ENCODE peak calls at places on chromosomes 7 and 10, in ten cellular contexts. One of them, this sample, is unnamed.

GRCh38 chr10:49139866-49140195 is 6.0 kb upstream of the FAM170B start:
- DNase-seq in cardiac muscle cell: peak
- DNase-seq in fibroblast of lung: peak
- DNase-seq in PC-3: peak
- DNase-seq in brain microvascular endothelial cell: peak
- DNase-seq in heart left ventricle: no peak
- DNase-seq in endodermal cell: no peak
- DNase-seq in heart right ventricle: peak
- DNase-seq in mammary epithelial cell: peak
- DNase-seq in body of pancreas: no peak
- DNase-seq in this sample: peak

GRCh38 chr10:70982443-70982842 is 94.1 kb upstream of the PCBD1 start:
- DNase-seq in PC-3: no peak
- DNase-seq in mammary epithelial cell: no peak
- DNase-seq in heart right ventricle: no peak
- DNase-seq in fibroblast of lung: no peak
- DNase-seq in endodermal cell: no peak
- DNase-seq in brain microvascular endothelial cell: no peak
- DNase-seq in cardiac muscle cell: no peak
- DNase-seq in heart left ventricle: no peak
- DNase-seq in body of pancreas: no peak
- DNase-seq in this sample: no peak

GRCh38 chr7:72754312-72754711 is 73.7 kb downstream of the TYW1B start:
- DNase-seq in body of pancreas: no peak
- DNase-seq in heart right ventricle: no peak
- DNase-seq in cardiac muscle cell: peak
- DNase-seq in brain microvascular endothelial cell: peak
- DNase-seq in fibroblast of lung: peak
- DNase-seq in mammary epithelial cell: no peak
- DNase-seq in endodermal cell: no peak
- DNase-seq in heart left ventricle: no peak
- DNase-seq in PC-3: no peak
- DNase-seq in this sample: no peak

GRCh38 chr10:112775347-112775746 is 174.7 kb upstream of the TCF7L2 start:
- DNase-seq in cardiac muscle cell: peak
- DNase-seq in heart left ventricle: no peak
- DNase-seq in body of pancreas: no peak
- DNase-seq in brain microvascular endothelial cell: no peak
- DNase-seq in mammary epithelial cell: no peak
- DNase-seq in heart right ventricle: no peak
- DNase-seq in fibroblast of lung: peak
- DNase-seq in PC-3: no peak
- DNase-seq in endodermal cell: no peak
- DNase-seq in this sample: no peak

GRCh38 chr7:35537067-35538023 is 157.6 kb downstream of the HERPUD2 start:
- DNase-seq in heart left ventricle: peak
- DNase-seq in mammary epithelial cell: peak
- DNase-seq in endodermal cell: peak
- DNase-seq in PC-3: peak
- DNase-seq in cardiac muscle cell: peak
- DNase-seq in body of pancreas: peak
- DNase-seq in brain microvascular endothelial cell: peak
- DNase-seq in fibroblast of lung: peak
- DNase-seq in heart right ventricle: peak
- DNase-seq in this sample: peak

GRCh38 chr7:71613316-71613715 is 481.4 kb downstream of the GALNT17 start:
- DNase-seq in body of pancreas: no peak
- DNase-seq in endodermal cell: no peak
- DNase-seq in heart left ventricle: no peak
- DNase-seq in brain microvascular endothelial cell: peak
- DNase-seq in mammary epithelial cell: no peak
- DNase-seq in fibroblast of lung: peak
- DNase-seq in PC-3: no peak
- DNase-seq in heart right ventricle: no peak
- DNase-seq in cardiac muscle cell: no peak
- DNase-seq in this sample: no peak

GRCh38 chr7:37344886-37345579 is 103.6 kb downstream of the ELMO1 start:
- DNase-seq in heart right ventricle: no peak
- DNase-seq in cardiac muscle cell: no peak
- DNase-seq in heart left ventricle: no peak
- DNase-seq in endodermal cell: peak
- DNase-seq in brain microvascular endothelial cell: no peak
- DNase-seq in body of pancreas: no peak
- DNase-seq in mammary epithelial cell: no peak
- DNase-seq in fibroblast of lung: no peak
- DNase-seq in PC-3: no peak
- DNase-seq in this sample: no peak

GRCh38 chr7:22662490-22663145 is 64.4 kb upstream of the IL6 start:
- DNase-seq in heart left ventricle: no peak
- DNase-seq in mammary epithelial cell: no peak
- DNase-seq in body of pancreas: no peak
- DNase-seq in cardiac muscle cell: no peak
- DNase-seq in heart right ventricle: no peak
- DNase-seq in PC-3: no peak
- DNase-seq in brain microvascular endothelial cell: no peak
- DNase-seq in fibroblast of lung: no peak
- DNase-seq in endodermal cell: no peak
- DNase-seq in this sample: no peak

GRCh38 chr10:6333973-6334372 is 131.2 kb downstream of the PFKFB3 start:
- DNase-seq in cardiac muscle cell: no peak
- DNase-seq in mammary epithelial cell: no peak
- DNase-seq in body of pancreas: no peak
- DNase-seq in heart right ventricle: no peak
- DNase-seq in brain microvascular endothelial cell: no peak
- DNase-seq in endodermal cell: no peak
- DNase-seq in PC-3: no peak
- DNase-seq in heart left ventricle: no peak
- DNase-seq in fibroblast of lung: no peak
- DNase-seq in this sample: no peak

GRCh38 chr10:112650588-112651030 is 203.6 kb downstream of the VTI1A start:
- DNase-seq in heart right ventricle: no peak
- DNase-seq in heart left ventricle: no peak
- DNase-seq in cardiac muscle cell: peak
- DNase-seq in body of pancreas: no peak
- DNase-seq in fibroblast of lung: peak
- DNase-seq in mammary epithelial cell: peak
- DNase-seq in PC-3: peak
- DNase-seq in endodermal cell: no peak
- DNase-seq in brain microvascular endothelial cell: peak
- DNase-seq in this sample: peak

GRCh38 chr7:44279286-44279685 is 46.1 kb downstream of the CAMK2B start:
- DNase-seq in brain microvascular endothelial cell: no peak
- DNase-seq in cardiac muscle cell: no peak
- DNase-seq in fibroblast of lung: no peak
- DNase-seq in PC-3: no peak
- DNase-seq in endodermal cell: peak
- DNase-seq in heart left ventricle: peak
- DNase-seq in mammary epithelial cell: no peak
- DNase-seq in heart right ventricle: no peak
- DNase-seq in body of pancreas: peak
- DNase-seq in this sample: no peak

GRCh38 chr7:105065104-105065503 is 51.1 kb downstream of the KMT2E start:
- DNase-seq in endodermal cell: no peak
- DNase-seq in body of pancreas: no peak
- DNase-seq in heart right ventricle: no peak
- DNase-seq in mammary epithelial cell: no peak
- DNase-seq in PC-3: no peak
- DNase-seq in brain microvascular endothelial cell: no peak
- DNase-seq in fibroblast of lung: no peak
- DNase-seq in heart left ventricle: no peak
- DNase-seq in cardiac muscle cell: no peak
- DNase-seq in this sample: no peak

GRCh38 chr7:148264933-148265557 is 325.5 kb upstream of the C7orf33 start:
- DNase-seq in heart right ventricle: no peak
- DNase-seq in fibroblast of lung: peak
- DNase-seq in PC-3: peak
- DNase-seq in cardiac muscle cell: peak
- DNase-seq in endodermal cell: peak
- DNase-seq in mammary epithelial cell: peak
- DNase-seq in body of pancreas: peak
- DNase-seq in heart left ventricle: no peak
- DNase-seq in brain microvascular endothelial cell: peak
- DNase-seq in this sample: peak

GRCh38 chr10:93452143-93452542 is 30.0 kb downstream of the MYOF start:
- DNase-seq in mammary epithelial cell: no peak
- DNase-seq in body of pancreas: no peak
- DNase-seq in cardiac muscle cell: no peak
- DNase-seq in fibroblast of lung: peak
- DNase-seq in endodermal cell: peak
- DNase-seq in brain microvascular endothelial cell: no peak
- DNase-seq in PC-3: no peak
- DNase-seq in heart left ventricle: no peak
- DNase-seq in heart right ventricle: no peak
- DNase-seq in this sample: no peak
- H3K27ac ChIP-seq in mammary epithelial cell: no peak
- H3K27ac ChIP-seq in body of pancreas: no peak
- H3K27ac ChIP-seq in cardiac muscle cell: no peak
- H3K27ac ChIP-seq in fibroblast of lung: no peak
- H3K27ac ChIP-seq in endodermal cell: no peak
- H3K27ac ChIP-seq in brain microvascular endothelial cell: no peak
- H3K27ac ChIP-seq in PC-3: no peak
- H3K27ac ChIP-seq in heart left ventricle: no peak
- H3K27ac ChIP-seq in heart right ventricle: no peak
- H3K27ac ChIP-seq in this sample: no peak

GRCh38 chr7:151116603-151117002 is 30.3 kb downstream of the AGAP3 start:
- DNase-seq in brain microvascular endothelial cell: no peak
- DNase-seq in mammary epithelial cell: no peak
- DNase-seq in heart left ventricle: no peak
- DNase-seq in heart right ventricle: no peak
- DNase-seq in fibroblast of lung: no peak
- DNase-seq in PC-3: no peak
- DNase-seq in endodermal cell: no peak
- DNase-seq in body of pancreas: no peak
- DNase-seq in cardiac muscle cell: no peak
- DNase-seq in this sample: no peak

GRCh38 chr7:151118108-151119054 is 32.1 kb downstream of the AGAP3 start:
- DNase-seq in PC-3: no peak
- DNase-seq in body of pancreas: no peak
- DNase-seq in endodermal cell: no peak
- DNase-seq in heart left ventricle: no peak
- DNase-seq in fibroblast of lung: no peak
- DNase-seq in heart right ventricle: no peak
- DNase-seq in brain microvascular endothelial cell: no peak
- DNase-seq in mammary epithelial cell: no peak
- DNase-seq in cardiac muscle cell: no peak
- DNase-seq in this sample: no peak

GRCh38 chr7:151117565-151117964 is 31.3 kb downstream of the AGAP3 start:
- DNase-seq in body of pancreas: no peak
- DNase-seq in cardiac muscle cell: no peak
- DNase-seq in heart left ventricle: no peak
- DNase-seq in fibroblast of lung: no peak
- DNase-seq in brain microvascular endothelial cell: no peak
- DNase-seq in endodermal cell: no peak
- DNase-seq in mammary epithelial cell: no peak
- DNase-seq in PC-3: no peak
- DNase-seq in heart right ventricle: no peak
- DNase-seq in this sample: no peak

GRCh38 chr7:151115836-151116418 is 29.7 kb downstream of the AGAP3 start:
- DNase-seq in brain microvascular endothelial cell: no peak
- DNase-seq in cardiac muscle cell: no peak
- DNase-seq in fibroblast of lung: no peak
- DNase-seq in PC-3: peak
- DNase-seq in body of pancreas: peak
- DNase-seq in mammary epithelial cell: peak
- DNase-seq in endodermal cell: no peak
- DNase-seq in heart left ventricle: no peak
- DNase-seq in heart right ventricle: no peak
- DNase-seq in this sample: peak

DNA sequence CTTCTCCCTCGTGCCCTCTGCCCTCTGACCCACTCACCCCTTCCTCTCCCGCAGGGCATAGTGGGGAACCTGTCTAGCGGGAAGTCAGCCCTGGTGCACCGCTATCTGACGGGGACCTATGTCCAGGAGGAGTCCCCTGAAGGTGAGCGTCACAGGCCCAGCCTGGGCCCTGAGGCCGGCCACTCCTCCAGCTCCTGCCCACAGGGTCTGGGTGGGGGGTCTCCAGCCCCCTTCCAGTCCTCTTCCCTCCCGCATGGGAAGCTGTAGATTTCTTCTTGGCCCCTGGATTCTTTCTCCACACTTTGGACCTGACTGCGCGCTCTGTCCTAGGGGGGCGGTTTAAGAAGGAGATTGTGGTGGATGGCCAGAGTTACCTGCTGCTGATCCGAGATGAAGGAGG is 30.8 kb downstream of the AGAP3 start:
- DNase-seq in heart left ventricle: no peak
- DNase-seq in endodermal cell: no peak
- DNase-seq in heart right ventricle: no peak
- DNase-seq in PC-3: no peak
- DNase-seq in cardiac muscle cell: no peak
- DNase-seq in brain microvascular endothelial cell: no peak
- DNase-seq in mammary epithelial cell: peak
- DNase-seq in body of pancreas: no peak
- DNase-seq in fibroblast of lung: no peak
- DNase-seq in this sample: no peak
- H3K27ac ChIP-seq in heart left ventricle: no peak
- H3K27ac ChIP-seq in endodermal cell: no peak
- H3K27ac ChIP-seq in heart right ventricle: no peak
- H3K27ac ChIP-seq in PC-3: no peak
- H3K27ac ChIP-seq in cardiac muscle cell: no peak
- H3K27ac ChIP-seq in brain microvascular endothelial cell: no peak
- H3K27ac ChIP-seq in mammary epithelial cell: peak
- H3K27ac ChIP-seq in body of pancreas: no peak
- H3K27ac ChIP-seq in fibroblast of lung: no peak
- H3K27ac ChIP-seq in this sample: peak

GRCh38 chr10:88682491-88682890 is 18.2 kb downstream of the LIPF start:
- DNase-seq in fibroblast of lung: no peak
- DNase-seq in PC-3: no peak
- DNase-seq in heart right ventricle: no peak
- DNase-seq in mammary epithelial cell: no peak
- DNase-seq in heart left ventricle: no peak
- DNase-seq in endodermal cell: no peak
- DNase-seq in brain microvascular endothelial cell: no peak
- DNase-seq in body of pancreas: no peak
- DNase-seq in cardiac muscle cell: peak
- DNase-seq in this sample: no peak
- H3K27ac ChIP-seq in fibroblast of lung: no peak
- H3K27ac ChIP-seq in PC-3: no peak
- H3K27ac ChIP-seq in heart right ventricle: no peak
- H3K27ac ChIP-seq in mammary epithelial cell: no peak
- H3K27ac ChIP-seq in heart left ventricle: no peak
- H3K27ac ChIP-seq in endodermal cell: no peak
- H3K27ac ChIP-seq in brain microvascular endothelial cell: no peak
- H3K27ac ChIP-seq in body of pancreas: no peak
- H3K27ac ChIP-seq in cardiac muscle cell: no peak
- H3K27ac ChIP-seq in this sample: no peak

GRCh38 chr7:102728-103127 is 89.6 kb upstream of the FAM20C start:
- DNase-seq in fibroblast of lung: no peak
- DNase-seq in cardiac muscle cell: no peak
- DNase-seq in heart left ventricle: no peak
- DNase-seq in endodermal cell: peak
- DNase-seq in PC-3: no peak
- DNase-seq in heart right ventricle: no peak
- DNase-seq in mammary epithelial cell: no peak
- DNase-seq in brain microvascular endothelial cell: no peak
- DNase-seq in body of pancreas: no peak
- DNase-seq in this sample: no peak
- H3K27ac ChIP-seq in fibroblast of lung: no peak
- H3K27ac ChIP-seq in cardiac muscle cell: no peak
- H3K27ac ChIP-seq in heart left ventricle: no peak
- H3K27ac ChIP-seq in endodermal cell: no peak
- H3K27ac ChIP-seq in PC-3: no peak
- H3K27ac ChIP-seq in heart right ventricle: no peak
- H3K27ac ChIP-seq in mammary epithelial cell: no peak
- H3K27ac ChIP-seq in brain microvascular endothelial cell: no peak
- H3K27ac ChIP-seq in body of pancreas: no peak
- H3K27ac ChIP-seq in this sample: peak

This sample was measured in RWPE1.